ENCODE peak calls at places on chromosomes 11 and 22, in seven cellular contexts. B is GM06990; M is OCI-LY7; S is pancreas; Q is CD4-positive, alpha-beta T cell; G is HepG2; H is Calu3. J is an unnamed sample.
A peak's percentile ranks its signal among the peaks of the same experiment; 100 is the strongest.

GRCh38 chr22:41362615-41363014 is 19.1 kb upstream of the TEF start:
- DNase-seq in H (no peak), S (no peak), B (no peak), G (no peak), M (no peak), Q (no peak), J (no peak)

GRCh38 chr11:10728779-10729472 is 22.1 kb upstream of the CTR9 start:
- DNase-seq in S (no peak), H (no peak), M (no peak), B (no peak), Q (no peak), G (no peak), J (no peak)

GRCh38 chr11:30710216-30710615 is 124.1 kb upstream of the MPPED2 start:
- DNase-seq in S (no peak), B (no peak), M (no peak), H (no peak), G (no peak), Q (no peak), J (no peak)

GRCh38 chr22:35205956-35206355 is 51.3 kb upstream of the HMGXB4 start:
- DNase-seq in B (no peak), S (no peak), H (no peak), Q (no peak), M (no peak), G (no peak), J (no peak)

GRCh38 chr11:9613830-9614762 is 40.6 kb downstream of the WEE1 start:
- DNase-seq in M (peak; percentile 96), H (peak; percentile 94), S (peak; percentile 94), Q (peak; percentile 82), G (peak; percentile 60), B (peak; percentile 97), J (peak; percentile 92)

GRCh38 chr11:65781152-65781961 is 581 bp upstream of the AP5B1 start:
- DNase-seq in M (no peak), S (peak; percentile 81), G (peak; percentile 35), B (no peak), Q (no peak), H (peak; percentile 50), J (no peak)

GRCh38 chr11:111846640-111847039 is 24.7 kb downstream of the ALG9 start:
- DNase-seq in H (no peak), S (no peak), Q (no peak), B (no peak), M (no peak), G (no peak), J (no peak)

GRCh38 chr11:119332111-119332765 is 2.1 kb upstream of the RNF26 start:
- DNase-seq in B (no peak), G (no peak), H (no peak), M (no peak), Q (no peak), S (no peak), J (no peak)

GRCh38 chr11:122706261-122706660 is 50.7 kb downstream of the UBASH3B start:
- DNase-seq in B (no peak), H (no peak), S (no peak), G (peak; percentile 88), Q (no peak), M (no peak), J (no peak)

GRCh38 chr11:72924568-72925190 is 110.5 kb downstream of the ATG16L2 start:
- DNase-seq in H (no peak), B (no peak), M (peak; percentile 53), G (peak; percentile 5), S (no peak), Q (no peak), J (no peak)

GRCh38 chr11:26905368-26905767 is 88.5 kb upstream of the FIBIN start:
- DNase-seq in H (no peak), S (no peak), G (no peak), B (no peak), Q (no peak), M (no peak), J (no peak)

GRCh38 chr11:119721129-119722120 is 7.6 kb downstream of the NECTIN1 start:
- DNase-seq in G (peak; percentile 67), Q (no peak), M (no peak), H (peak; percentile 14), S (no peak), B (no peak), J (no peak)

GRCh38 chr11:100684101-100685065 is 2.7 kb upstream of the ARHGAP42 start:
- DNase-seq in G (peak; percentile 21), M (no peak), Q (no peak), B (peak; percentile 6), S (no peak), H (no peak), J (no peak)

GRCh38 chr11:62909107-62909894 is 11.9 kb downstream of the CHRM1 start:
- DNase-seq in B (no peak), H (peak; percentile 73), Q (no peak), S (peak; percentile 94), G (peak; percentile 70), M (peak; percentile 34), J (no peak)

GRCh38 chr11:106585061-106585460 is 433.2 kb downstream of the GUCY1A2 start:
- DNase-seq in M (no peak), Q (no peak), G (peak; percentile 20), H (no peak), B (no peak), S (no peak), J (no peak)

GRCh38 chr11:73271936-73272679 is at the start of gene P2RY6:
- DNase-seq in H (no peak), M (no peak), S (no peak), G (peak; percentile 75), Q (no peak), B (no peak), J (no peak)

GRCh38 chr11:12625438-12626071 is 48.7 kb upstream of the TEAD1 start:
- DNase-seq in Q (no peak), H (no peak), S (no peak), B (no peak), G (no peak), M (no peak), J (no peak)

GRCh38 chr11:61923166-61924015 is 6.0 kb upstream of the RAB3IL1 start:
- DNase-seq in S (no peak), Q (no peak), G (peak; percentile 87), H (no peak), M (no peak), B (no peak), J (peak; percentile 92)

GRCh38 chr11:67646535-67647336 is 3.8 kb downstream of the ACY3 start:
- DNase-seq in S (peak; percentile 80), B (peak; percentile 93), G (no peak), H (peak; percentile 58), Q (peak; percentile 30), M (peak; percentile 94), J (no peak)

GRCh38 chr11:115505165-115505564 is 950 bp upstream of the CADM1 start:
- DNase-seq in Q (no peak), B (no peak), S (peak; percentile 33), H (no peak), M (no peak), G (no peak), J (no peak)

GRCh38 chr11:40514124-40514523 is 945.3 kb downstream of the LRRC4C start:
- DNase-seq in M (no peak), H (no peak), B (no peak), Q (no peak), S (no peak), G (no peak), J (no peak)

GRCh38 chr11:119319702-119320592 is 3.0 kb upstream of the MCAM start:
- DNase-seq in B (no peak), G (no peak), S (no peak), M (no peak), H (no peak), Q (no peak), J (no peak)

GRCh38 chr11:75492181-75492820 is 33.4 kb downstream of the GDPD5 start:
- DNase-seq in G (no peak), B (peak; percentile 56), M (peak; percentile 71), Q (peak; percentile 61), S (no peak), H (peak; percentile 64), J (no peak)

GRCh38 chr22:39017596-39018365 is 3.1 kb upstream of the APOBEC3D start:
- DNase-seq in Q (no peak), B (no peak), H (no peak), M (no peak), S (no peak), G (no peak), J (no peak)
- TF ChIP-seq CTCF in Q (no peak), B (no peak), H (no peak), M (no peak), S (no peak), G (no peak), J (no peak)

DNA sequence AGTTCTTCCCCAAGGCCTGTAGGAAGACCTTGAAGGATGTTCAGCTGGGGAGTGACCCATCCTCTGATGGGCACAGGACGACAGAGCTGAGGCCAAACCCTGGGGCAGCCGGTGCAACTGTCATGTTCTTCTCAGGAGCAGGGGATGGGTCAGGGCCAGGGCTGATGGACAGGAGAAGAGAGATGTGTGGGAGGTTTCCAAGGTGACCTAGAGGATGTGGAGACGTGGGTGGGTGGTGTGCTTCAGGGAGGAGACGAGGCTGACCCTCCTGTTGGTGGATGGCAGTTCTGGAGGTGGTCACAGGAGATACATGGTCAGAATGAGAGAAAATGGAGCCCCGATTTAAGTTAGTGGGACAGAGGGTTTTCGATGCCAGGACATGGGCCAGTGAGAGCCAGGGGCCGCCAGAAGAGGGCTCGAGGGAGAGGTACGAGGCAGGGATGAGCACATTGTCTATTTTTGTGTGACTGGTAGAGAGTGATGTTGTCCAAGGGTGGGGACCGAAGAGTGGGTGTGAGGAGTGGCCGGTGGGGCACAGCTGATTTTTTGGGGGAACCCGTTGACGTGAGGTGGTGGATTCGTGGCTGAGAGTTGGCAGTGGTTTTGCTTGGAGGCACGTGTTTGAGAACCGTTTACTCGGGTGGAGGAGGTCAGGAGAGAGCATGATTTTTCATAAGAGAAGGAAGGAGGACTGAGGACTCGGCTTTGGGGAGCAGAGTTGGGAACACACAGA is 14.6 kb downstream of the TBC1D22A start:
- DNase-seq in G (no peak), B (no peak), H (no peak), S (no peak), Q (no peak), M (no peak), J (no peak)
- TF ChIP-seq CTCF in G (no peak), B (no peak), H (no peak), S (no peak), Q (no peak), M (no peak), J (no peak)

GRCh38 chr11:69209038-69209350 is 53.3 kb downstream of the SMIM38 start:
- DNase-seq in H (no peak), Q (no peak), M (no peak), S (no peak), B (no peak), G (no peak), J (peak; percentile 73)

GRCh38 chr11:69205929-69206612 is 50.3 kb downstream of the SMIM38 start:
- DNase-seq in M (no peak), B (no peak), G (no peak), S (no peak), H (no peak), Q (no peak), J (no peak)

GRCh38 chr11:69205125-69205928 is 49.6 kb downstream of the SMIM38 start:
- DNase-seq in B (no peak), S (no peak), Q (no peak), G (no peak), M (no peak), H (no peak), J (no peak)

GRCh38 chr11:69208190-69209037 is 52.7 kb downstream of the SMIM38 start:
- DNase-seq in B (no peak), H (no peak), M (no peak), G (no peak), S (no peak), Q (no peak), J (peak; percentile 64)

GRCh38 chr11:69207165-69207889 is 51.6 kb downstream of the SMIM38 start:
- DNase-seq in S (no peak), G (no peak), B (no peak), Q (no peak), M (no peak), H (no peak), J (no peak)
- TF ChIP-seq CTCF in S (no peak), G (no peak), B (no peak), Q (no peak), M (no peak), H (no peak), J (no peak)

GRCh38 chr11:8341966-8342365 is 78.3 kb upstream of the LMO1 start:
- DNase-seq in H (no peak), B (no peak), M (no peak), Q (no peak), S (no peak), G (no peak), J (no peak)
- TF ChIP-seq CTCF in H (no peak), B (no peak), M (no peak), Q (no peak), S (no peak), G (no peak), J (no peak)

J was measured in osteocyte.